ENCODE peak calls at places on chromosome 9, in eight cellular contexts. M, T, Z, X, L, E, B and Q are unnamed samples.

GRCh38 chr9:75148551-75148950 is 60.2 kb downstream of the OSTF1 start:
- DNase-seq in M (no peak), T (no peak), Z (peak), X (no peak), L (no peak), E (no peak), B (no peak), Q (no peak)

GRCh38 chr9:97575673-97576048 is 57.5 kb downstream of the TSTD2 start:
- DNase-seq in M (no peak), T (no peak), Z (no peak), X (no peak), L (no peak), E (no peak), B (no peak), Q (no peak)

GRCh38 chr9:121744002-121744686 is 92.7 kb downstream of the DAB2IP start:
- DNase-seq in M (peak), T (no peak), Z (peak), X (peak), L (peak), E (peak), B (peak), Q (no peak)

GRCh38 chr9:112086627-112087026 is 88.5 kb downstream of the SUSD1 start:
- DNase-seq in M (no peak), T (no peak), Z (peak), X (peak), L (no peak), E (no peak), B (no peak), Q (peak)

GRCh38 chr9:99431103-99431502 is 209.0 kb downstream of the SEC61B start:
- DNase-seq in M (no peak), T (peak), Z (peak), X (no peak), L (peak), E (no peak), B (no peak), Q (no peak)

GRCh38 chr9:15349892-15350761 is 43.1 kb upstream of the TTC39B start:
- DNase-seq in M (no peak), T (peak), Z (peak), X (no peak), L (no peak), E (peak), B (no peak), Q (peak)

GRCh38 chr9:101574773-101575333 is 19.9 kb downstream of the PPP3R2 start:
- DNase-seq in M (no peak), T (no peak), Z (peak), X (no peak), L (no peak), E (no peak), B (no peak), Q (no peak)

GRCh38 chr9:3848445-3849114 is 322.8 kb upstream of the RFX3 start:
- DNase-seq in M (no peak), T (peak), Z (peak), X (no peak), L (no peak), E (no peak), B (peak), Q (no peak)

GRCh38 chr9:86614871-86615849 is 260.9 kb upstream of the TUT7 start:
- DNase-seq in M (no peak), T (peak), Z (peak), X (peak), L (no peak), E (no peak), B (no peak), Q (no peak)

DNA sequence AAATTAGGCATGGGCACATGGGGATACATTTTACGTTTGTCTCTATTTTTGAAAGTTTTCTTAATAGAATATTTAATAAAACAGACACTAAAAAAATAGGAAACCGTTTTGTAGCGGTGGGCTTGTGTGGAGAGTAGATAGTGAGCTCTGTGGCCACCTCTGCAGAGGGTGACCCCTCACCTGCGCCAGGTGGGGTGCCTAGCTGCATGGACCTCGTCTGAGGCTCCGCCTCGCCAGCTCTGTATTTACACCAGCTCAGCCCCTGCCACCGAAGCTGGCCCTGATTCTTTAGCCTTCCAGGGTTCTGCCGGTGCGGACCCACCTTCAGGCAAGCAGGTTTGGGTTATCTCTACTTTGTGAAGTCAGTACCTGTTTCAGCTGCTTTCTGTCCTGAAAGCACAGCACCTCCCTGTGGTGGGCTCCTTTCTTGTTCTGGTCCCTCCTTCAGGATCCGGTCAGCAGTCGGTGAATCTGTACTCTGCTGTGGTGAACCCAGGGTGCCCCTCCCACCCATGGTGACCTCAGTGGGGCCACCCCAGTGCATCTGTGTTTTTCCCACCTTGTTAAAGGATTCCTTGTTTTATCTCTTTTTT is 105.2 kb upstream of the CACNA1B start:
- DNase-seq in M (no peak), T (no peak), Z (no peak), X (peak), L (no peak), E (no peak), B (peak), Q (peak)
- TF ChIP-seq CTCF in M (no peak), T (peak), Z (no peak), X (peak), L (no peak), E (no peak), B (peak), Q (no peak)

GRCh38 chr9:89496645-89497044 is 1.3 kb downstream of the SEMA4D start:
- DNase-seq in M (peak), T (no peak), Z (no peak), X (no peak), L (peak), E (peak), B (no peak), Q (no peak)
- H3K27ac ChIP-seq in M (peak), T (no peak), Z (no peak), X (no peak), L (peak), E (peak), B (no peak), Q (no peak)

GRCh38 chr9:123749580-123750202 is 180.2 kb downstream of the DENND1A start:
- DNase-seq in M (no peak), T (no peak), Z (no peak), X (peak), L (no peak), E (no peak), B (no peak), Q (peak)
- TF ChIP-seq CTCF in M (no peak), T (no peak), Z (no peak), X (no peak), L (no peak), E (no peak), B (no peak), Q (no peak)

DNA sequence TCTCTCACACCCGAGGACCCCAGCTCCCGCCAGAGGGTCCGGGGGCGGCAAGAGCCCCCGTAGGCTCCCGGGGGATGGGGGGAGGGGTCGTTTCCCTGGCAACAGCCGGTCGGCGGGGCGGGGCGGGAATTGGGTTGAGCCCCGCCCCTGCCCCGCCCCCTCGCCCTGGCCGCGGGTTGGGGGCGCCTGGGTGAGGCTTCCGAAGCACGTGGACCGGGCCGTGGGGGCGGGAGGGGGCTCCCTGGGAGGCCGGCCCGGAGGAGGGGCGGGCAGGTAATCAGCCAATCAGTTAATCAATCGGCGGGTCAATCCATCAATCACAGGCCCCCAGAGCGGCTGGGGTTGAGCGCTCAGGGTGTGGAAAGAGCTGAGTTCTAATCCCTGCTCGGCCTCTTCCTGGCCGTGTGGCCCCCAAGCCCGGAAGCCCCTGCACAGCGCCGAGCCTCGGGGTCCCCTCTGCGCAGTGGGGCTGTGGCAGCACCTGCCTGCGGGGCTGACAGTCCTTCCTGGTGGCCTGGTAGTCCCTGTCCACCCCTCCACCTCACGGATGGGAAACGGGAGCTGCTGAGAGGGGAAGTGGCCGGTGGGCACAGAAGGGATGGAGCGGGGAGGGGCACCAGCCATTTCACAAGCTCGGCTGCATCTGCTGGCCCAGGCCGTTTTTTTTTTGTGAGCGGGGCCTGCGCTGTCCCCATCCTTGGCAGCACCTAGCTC is 174.3 kb upstream of the IER5L start:
- DNase-seq in M (no peak), T (no peak), Z (no peak), X (no peak), L (no peak), E (no peak), B (peak), Q (no peak)
- H3K27ac ChIP-seq in M (peak), T (no peak), Z (no peak), X (no peak), L (peak), E (peak), B (no peak), Q (peak)

GRCh38 chr9:114836769-114837168 is 30.9 kb upstream of the TNFSF15 start:
- DNase-seq in M (no peak), T (no peak), Z (no peak), X (no peak), L (no peak), E (no peak), B (no peak), Q (no peak)
- TF ChIP-seq CTCF in M (no peak), T (no peak), Z (no peak), X (no peak), L (no peak), E (no peak), B (no peak), Q (no peak)

GRCh38 chr9:129586241-129586640 is 34.7 kb downstream of the C9orf50 start:
- DNase-seq in M (no peak), T (no peak), Z (no peak), X (no peak), L (no peak), E (no peak), B (no peak), Q (no peak)

GRCh38 chr9:129583308-129584038 is 37.4 kb downstream of the C9orf50 start:
- DNase-seq in M (no peak), T (no peak), Z (peak), X (no peak), L (no peak), E (no peak), B (no peak), Q (no peak)

GRCh38 chr9:129582865-129583264 is 38.0 kb downstream of the C9orf50 start:
- DNase-seq in M (no peak), T (no peak), Z (no peak), X (no peak), L (no peak), E (no peak), B (no peak), Q (no peak)

GRCh38 chr9:129585352-129585751 is 35.5 kb downstream of the C9orf50 start:
- DNase-seq in M (no peak), T (no peak), Z (no peak), X (no peak), L (no peak), E (no peak), B (no peak), Q (no peak)

GRCh38 chr9:129584136-129584535 is 36.8 kb downstream of the C9orf50 start:
- DNase-seq in M (no peak), T (peak), Z (peak), X (peak), L (peak), E (peak), B (peak), Q (peak)
- H3K27ac ChIP-seq in M (no peak), T (no peak), Z (no peak), X (no peak), L (no peak), E (no peak), B (no peak), Q (no peak)

GRCh38 chr9:37798677-37799076 is 1.9 kb upstream of the DCAF10 start:
- DNase-seq in M (no peak), T (no peak), Z (no peak), X (peak), L (no peak), E (no peak), B (no peak), Q (no peak)
- TF ChIP-seq CTCF in M (no peak), T (no peak), Z (no peak), X (no peak), L (no peak), E (no peak), B (no peak), Q (no peak)